ENCODE peak calls at places on chromosomes 11 and 22, in five cellular contexts. One of them, this sample, is unnamed.

GRCh38 chr11:1935156-1936071 is 11.7 kb upstream of the MRPL23 start:
- DNase-seq in HCT116: no peak
- DNase-seq in stomach: no peak
- DNase-seq in transverse colon: no peak
- DNase-seq in SK-N-SH: no peak
- DNase-seq in this sample: no peak

GRCh38 chr22:19290400-19291217 is 910 bp downstream of the CLTCL1 start:
- DNase-seq in transverse colon: no peak
- DNase-seq in HCT116: no peak
- DNase-seq in SK-N-SH: no peak
- DNase-seq in stomach: no peak
- DNase-seq in this sample: no peak

GRCh38 chr22:45475063-45475747 is 27.5 kb upstream of the FBLN1 start:
- DNase-seq in HCT116: no peak
- DNase-seq in SK-N-SH: no peak
- DNase-seq in stomach: no peak
- DNase-seq in transverse colon: no peak
- DNase-seq in this sample: no peak

GRCh38 chr11:117356126-117356761 is 28.6 kb downstream of the CEP164 start:
- DNase-seq in stomach: no peak
- DNase-seq in HCT116: no peak
- DNase-seq in transverse colon: no peak
- DNase-seq in SK-N-SH: no peak
- DNase-seq in this sample: no peak

GRCh38 chr22:38314140-38314991 is 2.9 kb downstream of the CSNK1E start:
- DNase-seq in HCT116: no peak
- DNase-seq in transverse colon: peak; percentile 44
- DNase-seq in SK-N-SH: no peak
- DNase-seq in stomach: no peak
- DNase-seq in this sample: no peak

GRCh38 chr11:45285931-45286632 is at the start of gene SYT13:
- DNase-seq in HCT116: no peak
- DNase-seq in stomach: peak; percentile 78
- DNase-seq in transverse colon: peak; percentile 86
- DNase-seq in SK-N-SH: peak; percentile 87
- DNase-seq in this sample: peak; percentile 83

GRCh38 chr11:46338988-46339666 is 8.1 kb upstream of the DGKZ start:
- DNase-seq in transverse colon: no peak
- DNase-seq in HCT116: no peak
- DNase-seq in stomach: no peak
- DNase-seq in SK-N-SH: no peak
- DNase-seq in this sample: peak; percentile 67

GRCh38 chr11:121595717-121596156 is 143.0 kb upstream of the SORL1-AS1 start:
- DNase-seq in SK-N-SH: no peak
- DNase-seq in stomach: no peak
- DNase-seq in transverse colon: no peak
- DNase-seq in HCT116: peak; percentile 27
- DNase-seq in this sample: no peak

GRCh38 chr11:74084796-74085541 is 76.1 kb upstream of the UCP3 start:
- DNase-seq in transverse colon: no peak
- DNase-seq in stomach: no peak
- DNase-seq in SK-N-SH: no peak
- DNase-seq in HCT116: no peak
- DNase-seq in this sample: no peak

GRCh38 chr11:2728663-2729332 is 29.0 kb upstream of the KCNQ1OT1 start:
- DNase-seq in SK-N-SH: peak; percentile 77
- DNase-seq in stomach: no peak
- DNase-seq in HCT116: no peak
- DNase-seq in transverse colon: no peak
- DNase-seq in this sample: no peak

GRCh38 chr11:1837171-1838076 is 1.4 kb upstream of the TNNI2 start:
- DNase-seq in HCT116: no peak
- DNase-seq in SK-N-SH: peak; percentile 97
- DNase-seq in transverse colon: peak; percentile 76
- DNase-seq in stomach: peak; percentile 62
- DNase-seq in this sample: peak; percentile 59

GRCh38 chr22:16973591-16974297 is 34.3 kb downstream of the GAB4 start:
- DNase-seq in transverse colon: no peak
- DNase-seq in stomach: peak; percentile 4
- DNase-seq in HCT116: no peak
- DNase-seq in SK-N-SH: no peak
- DNase-seq in this sample: no peak

GRCh38 chr22:43008509-43008908 is 6.4 kb downstream of the PACSIN2 start:
- DNase-seq in stomach: no peak
- DNase-seq in SK-N-SH: no peak
- DNase-seq in transverse colon: peak; percentile 75
- DNase-seq in HCT116: no peak
- DNase-seq in this sample: no peak

GRCh38 chr22:28903719-28904118 is 20.3 kb downstream of the ZNRF3 start:
- DNase-seq in SK-N-SH: no peak
- DNase-seq in stomach: no peak
- DNase-seq in HCT116: no peak
- DNase-seq in transverse colon: no peak
- DNase-seq in this sample: no peak

GRCh38 chr11:94028436-94028835 is 7.3 kb downstream of the HEPHL1 start:
- DNase-seq in SK-N-SH: no peak
- DNase-seq in HCT116: no peak
- DNase-seq in transverse colon: no peak
- DNase-seq in stomach: no peak
- DNase-seq in this sample: no peak

DNA sequence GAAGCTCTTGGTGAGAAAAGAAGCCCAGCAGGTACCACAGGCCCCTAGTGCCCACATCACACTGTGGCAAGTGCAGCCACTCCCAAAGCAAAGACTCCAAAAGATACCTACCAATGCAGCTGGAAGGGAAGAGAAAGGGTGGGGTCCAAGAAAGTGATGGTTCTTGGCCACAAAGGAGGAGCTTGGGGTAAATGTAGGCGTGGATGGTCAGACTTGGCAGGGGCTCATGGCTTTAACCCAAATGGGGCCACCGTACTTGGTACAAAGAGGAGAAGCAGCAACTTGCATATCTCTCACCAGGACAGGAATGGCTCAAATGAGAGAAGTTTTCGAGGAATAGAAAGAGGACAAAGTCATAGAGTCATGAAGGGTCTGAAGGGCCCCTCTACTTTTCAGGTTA is 4.8 kb downstream of the MAP3K11 start:
- DNase-seq in HCT116: no peak
- DNase-seq in transverse colon: no peak
- DNase-seq in SK-N-SH: no peak
- DNase-seq in stomach: no peak
- DNase-seq in this sample: no peak
- TF ChIP-seq POLR2AphosphoS5 in HCT116: no peak
- TF ChIP-seq POLR2AphosphoS5 in transverse colon: no peak
- TF ChIP-seq POLR2AphosphoS5 in SK-N-SH: no peak
- TF ChIP-seq POLR2AphosphoS5 in stomach: no peak
- TF ChIP-seq POLR2AphosphoS5 in this sample: no peak

GRCh38 chr11:83951521-83951920 is 665.4 kb upstream of the CCDC90B start:
- DNase-seq in HCT116: no peak
- DNase-seq in SK-N-SH: no peak
- DNase-seq in transverse colon: no peak
- DNase-seq in stomach: no peak
- DNase-seq in this sample: no peak
- TF ChIP-seq POLR2AphosphoS5 in HCT116: no peak
- TF ChIP-seq POLR2AphosphoS5 in SK-N-SH: no peak
- TF ChIP-seq POLR2AphosphoS5 in transverse colon: no peak
- TF ChIP-seq POLR2AphosphoS5 in stomach: no peak
- TF ChIP-seq POLR2AphosphoS5 in this sample: no peak

GRCh38 chr11:118615282-118615979 is 8.0 kb downstream of the PHLDB1 start:
- DNase-seq in SK-N-SH: no peak
- DNase-seq in stomach: no peak
- DNase-seq in transverse colon: no peak
- DNase-seq in HCT116: no peak
- DNase-seq in this sample: no peak
- TF ChIP-seq POLR2AphosphoS5 in SK-N-SH: no peak
- TF ChIP-seq POLR2AphosphoS5 in stomach: no peak
- TF ChIP-seq POLR2AphosphoS5 in transverse colon: no peak
- TF ChIP-seq POLR2AphosphoS5 in HCT116: no peak
- TF ChIP-seq POLR2AphosphoS5 in this sample: no peak

GRCh38 chr11:19913236-19913892 is 200.7 kb downstream of the NAV2 start:
- DNase-seq in SK-N-SH: no peak
- DNase-seq in stomach: no peak
- DNase-seq in HCT116: no peak
- DNase-seq in transverse colon: no peak
- DNase-seq in this sample: no peak
- TF ChIP-seq POLR2AphosphoS5 in SK-N-SH: no peak
- TF ChIP-seq POLR2AphosphoS5 in stomach: no peak
- TF ChIP-seq POLR2AphosphoS5 in HCT116: no peak
- TF ChIP-seq POLR2AphosphoS5 in transverse colon: no peak
- TF ChIP-seq POLR2AphosphoS5 in this sample: no peak